ENCODE peak calls at places on chromosomes 3 and 15, in five cellular contexts. J is T47D; B is stimulated activated CD8-positive, alpha-beta memory T cell treated with anti-CD3 and anti-CD28 coated beads, Interleukin-15, amount 100 ng/mL, for 24 hours; P is KBM-7; S is NCI-H1436. N is an unnamed sample.

GRCh38 chr3:36907911-36908646 is 36.8 kb downstream of the TRANK1 start:
- DNase-seq in J (peak), B (no peak), P (peak), S (no peak), N (no peak)

GRCh38 chr3:99218468-99218867 is 317.0 kb upstream of the DCBLD2 start:
- DNase-seq in J (no peak), B (no peak), P (no peak), S (no peak), N (no peak)

GRCh38 chr3:127286571-127287140 is 1.2 kb downstream of the PRR20G start:
- DNase-seq in J (peak), B (no peak), P (no peak), S (no peak), N (no peak)

GRCh38 chr3:190038050-190038631 is 82.6 kb downstream of the P3H2 start:
- DNase-seq in J (peak), B (no peak), P (no peak), S (no peak), N (no peak)

GRCh38 chr3:13795816-13796215 is 84.1 kb downstream of the WNT7A start:
- DNase-seq in J (no peak), B (no peak), P (no peak), S (no peak), N (no peak)

GRCh38 chr15:43208052-43209002 is 12.5 kb downstream of the EPB42 start:
- DNase-seq in J (no peak), B (no peak), P (no peak), S (no peak), N (no peak)

GRCh38 chr3:64295594-64295993 is 70.3 kb upstream of the PRICKLE2 start:
- DNase-seq in J (no peak), B (no peak), P (no peak), S (no peak), N (no peak)

GRCh38 chr3:69304396-69304795 is 81.5 kb downstream of the FRMD4B start:
- DNase-seq in J (no peak), B (no peak), P (no peak), S (no peak), N (no peak)

GRCh38 chr3:182212479-182213076 is 500.9 kb downstream of the SOX2 start:
- DNase-seq in J (peak), B (no peak), P (no peak), S (peak), N (no peak)

GRCh38 chr3:42578054-42578453 is 3.7 kb downstream of the SEC22C start:
- DNase-seq in J (no peak), B (no peak), P (no peak), S (no peak), N (no peak)

GRCh38 chr3:126525853-126526667 is 2.1 kb downstream of the CHST13 start:
- DNase-seq in J (peak), B (no peak), P (no peak), S (no peak), N (no peak)

GRCh38 chr3:129623447-129624118 is 17.1 kb upstream of the PLXND1 start:
- DNase-seq in J (peak), B (no peak), P (no peak), S (no peak), N (no peak)

GRCh38 chr15:45884755-45885445 is 250.1 kb downstream of the SQOR start:
- DNase-seq in J (no peak), B (no peak), P (no peak), S (no peak), N (no peak)

GRCh38 chr3:13122101-13123055 is 49.1 kb upstream of the IQSEC1 start:
- DNase-seq in J (no peak), B (no peak), P (no peak), S (no peak), N (no peak)

GRCh38 chr3:143447491-143447890 is 327.9 kb downstream of the CHST2 start:
- DNase-seq in J (no peak), B (no peak), P (no peak), S (no peak), N (no peak)

GRCh38 chr3:136512391-136512790 is 239.8 kb downstream of the STAG1 start:
- DNase-seq in J (no peak), B (no peak), P (no peak), S (no peak), N (no peak)

GRCh38 chr3:33544126-33544525 is 103.9 kb upstream of the UBP1 start:
- DNase-seq in J (no peak), B (no peak), P (no peak), S (no peak), N (no peak)

GRCh38 chr3:155283092-155284056 is 10.1 kb downstream of the STRIT1 start:
- DNase-seq in J (peak), B (no peak), P (no peak), S (no peak), N (no peak)

GRCh38 chr3:100041328-100041749 is 73.0 kb downstream of the FILIP1L start:
- DNase-seq in J (no peak), B (no peak), P (no peak), S (no peak), N (no peak)

GRCh38 chr15:93467327-93467726 is 378.3 kb upstream of the RGMA start:
- DNase-seq in J (no peak), B (no peak), P (no peak), S (no peak), N (no peak)

GRCh38 chr3:69420781-69421520 is 35.1 kb upstream of the FRMD4B start:
- DNase-seq in J (no peak), B (no peak), P (no peak), S (no peak), N (no peak)

GRCh38 chr3:128320551-128321340 is 145.9 kb downstream of the DNAJB8 start:
- DNase-seq in J (no peak), B (no peak), P (no peak), S (no peak), N (no peak)

GRCh38 chr3:189317911-189318310 is 146.1 kb downstream of the TPRG1 start:
- DNase-seq in J (no peak), B (no peak), P (no peak), S (no peak), N (no peak)

GRCh38 chr15:64503197-64503596 is 42.8 kb downstream of the ZNF609 start:
- DNase-seq in J (no peak), B (no peak), P (peak), S (no peak), N (no peak)

GRCh38 chr3:29889230-29889629 is 608.4 kb downstream of the RBMS3 start:
- DNase-seq in J (no peak), B (no peak), P (no peak), S (no peak), N (no peak)

GRCh38 chr3:13107661-13108060 is 34.4 kb upstream of the IQSEC1 start:
- DNase-seq in J (peak), B (no peak), P (no peak), S (no peak), N (no peak)

GRCh38 chr3:99918720-99919119 is 101.1 kb downstream of the CMSS1 start:
- DNase-seq in J (no peak), B (no peak), P (no peak), S (no peak), N (no peak)

GRCh38 chr15:27124287-27124830 is 153.4 kb downstream of the GABRG3 start:
- DNase-seq in J (no peak), B (no peak), P (no peak), S (no peak), N (no peak)

GRCh38 chr3:4741404-4742307 is 237.6 kb upstream of the BHLHE40 start:
- DNase-seq in J (peak), B (no peak), P (peak), S (no peak), N (no peak)

GRCh38 chr3:34934660-34935059 is 704.7 kb upstream of the ARPP21 start:
- DNase-seq in J (no peak), B (no peak), P (no peak), S (no peak), N (no peak)

GRCh38 chr15:45921376-45921775 is 286.5 kb downstream of the SQOR start:
- DNase-seq in J (peak), B (no peak), P (no peak), S (no peak), N (no peak)

GRCh38 chr3:67610458-67610857 is 44.0 kb downstream of the SUCLG2 start:
- DNase-seq in J (no peak), B (no peak), P (no peak), S (no peak), N (no peak)

N was measured in substantia nigra.